ENCODE peak calls at places on chromosomes 1 and 21, in five cellular contexts. One of them, this sample, is unnamed.

GRCh38 chr1:41515131-41515678 is 30.7 kb upstream of the EDN2 start:
- DNase-seq in GM23248: no peak
- DNase-seq in upper lobe of right lung: no peak
- DNase-seq in CD4-positive, alpha-beta T cell: no peak
- DNase-seq in substantia nigra: peak
- DNase-seq in this sample: no peak

GRCh38 chr1:62012095-62012494 is 182.6 kb upstream of the L1TD1 start:
- DNase-seq in GM23248: no peak
- DNase-seq in upper lobe of right lung: no peak
- DNase-seq in CD4-positive, alpha-beta T cell: no peak
- DNase-seq in substantia nigra: no peak
- DNase-seq in this sample: no peak

GRCh38 chr1:51973587-51974474 is 16.7 kb downstream of the RAB3B start:
- DNase-seq in GM23248: peak
- DNase-seq in upper lobe of right lung: no peak
- DNase-seq in CD4-positive, alpha-beta T cell: no peak
- DNase-seq in substantia nigra: no peak
- DNase-seq in this sample: no peak

GRCh38 chr1:150066838-150067183 is 765 bp upstream of the VPS45 start:
- DNase-seq in GM23248: no peak
- DNase-seq in upper lobe of right lung: peak
- DNase-seq in CD4-positive, alpha-beta T cell: peak
- DNase-seq in substantia nigra: peak
- DNase-seq in this sample: peak

GRCh38 chr21:36852864-36853263 is 113.6 kb downstream of the HLCS start:
- DNase-seq in GM23248: no peak
- DNase-seq in upper lobe of right lung: no peak
- DNase-seq in CD4-positive, alpha-beta T cell: no peak
- DNase-seq in substantia nigra: no peak
- DNase-seq in this sample: no peak

GRCh38 chr1:36934061-36934460 is 100.3 kb downstream of the GRIK3 start:
- DNase-seq in GM23248: no peak
- DNase-seq in upper lobe of right lung: no peak
- DNase-seq in CD4-positive, alpha-beta T cell: no peak
- DNase-seq in substantia nigra: no peak
- DNase-seq in this sample: no peak

GRCh38 chr1:29984107-29984506 is 739.3 kb downstream of the MATN1 start:
- DNase-seq in GM23248: no peak
- DNase-seq in upper lobe of right lung: no peak
- DNase-seq in CD4-positive, alpha-beta T cell: no peak
- DNase-seq in substantia nigra: no peak
- DNase-seq in this sample: no peak

GRCh38 chr21:34983680-34984086 is 65.4 kb downstream of the RUNX1 start:
- DNase-seq in GM23248: peak
- DNase-seq in upper lobe of right lung: no peak
- DNase-seq in CD4-positive, alpha-beta T cell: no peak
- DNase-seq in substantia nigra: no peak
- DNase-seq in this sample: no peak

DNA sequence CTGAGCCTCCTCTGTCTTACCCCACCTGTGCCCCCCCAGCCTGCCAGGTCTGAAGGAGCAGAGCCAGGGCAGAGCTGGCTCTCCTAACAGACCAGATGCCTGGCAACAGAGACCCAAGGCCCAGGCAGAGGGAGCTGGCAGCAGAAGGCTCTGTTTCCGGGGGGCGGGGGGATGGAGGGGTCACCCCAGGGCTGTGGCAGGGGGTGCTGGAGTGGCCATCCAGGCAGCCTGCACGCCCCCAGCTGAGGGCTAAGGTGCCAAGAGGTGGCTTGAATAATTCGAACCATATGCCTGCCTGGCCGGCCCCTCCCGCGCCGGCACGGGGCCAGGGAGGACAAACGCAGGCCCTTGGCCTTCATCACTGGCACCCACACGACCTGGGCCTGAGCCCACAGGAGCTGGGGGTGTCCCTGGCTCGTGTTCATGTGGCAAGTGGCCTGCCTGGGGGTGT is 16.0 kb upstream of the PLEKHG5 start:
- DNase-seq in GM23248: no peak
- DNase-seq in upper lobe of right lung: no peak
- DNase-seq in CD4-positive, alpha-beta T cell: no peak
- DNase-seq in substantia nigra: no peak
- DNase-seq in this sample: no peak
- H3K27ac ChIP-seq in GM23248: no peak
- H3K27ac ChIP-seq in upper lobe of right lung: no peak
- H3K27ac ChIP-seq in CD4-positive, alpha-beta T cell: no peak
- H3K27ac ChIP-seq in substantia nigra: no peak
- H3K27ac ChIP-seq in this sample: no peak

GRCh38 chr1:109927356-109927755 is 16.7 kb downstream of the CSF1 start:
- DNase-seq in GM23248: no peak
- DNase-seq in upper lobe of right lung: no peak
- DNase-seq in CD4-positive, alpha-beta T cell: no peak
- DNase-seq in substantia nigra: no peak
- DNase-seq in this sample: no peak

GRCh38 chr1:109927908-109928307 is 17.3 kb downstream of the CSF1 start:
- DNase-seq in GM23248: peak
- DNase-seq in upper lobe of right lung: no peak
- DNase-seq in CD4-positive, alpha-beta T cell: no peak
- DNase-seq in substantia nigra: peak
- DNase-seq in this sample: peak

GRCh38 chr1:109929170-109929569 is 18.5 kb downstream of the CSF1 start:
- DNase-seq in GM23248: no peak
- DNase-seq in upper lobe of right lung: no peak
- DNase-seq in CD4-positive, alpha-beta T cell: no peak
- DNase-seq in substantia nigra: no peak
- DNase-seq in this sample: no peak

GRCh38 chr1:109929588-109930251 is 19.1 kb downstream of the CSF1 start:
- DNase-seq in GM23248: no peak
- DNase-seq in upper lobe of right lung: no peak
- DNase-seq in CD4-positive, alpha-beta T cell: no peak
- DNase-seq in substantia nigra: no peak
- DNase-seq in this sample: no peak

GRCh38 chr1:109928591-109929111 is 18.0 kb downstream of the CSF1 start:
- DNase-seq in GM23248: peak
- DNase-seq in upper lobe of right lung: no peak
- DNase-seq in CD4-positive, alpha-beta T cell: no peak
- DNase-seq in substantia nigra: no peak
- DNase-seq in this sample: peak
- H3K27ac ChIP-seq in GM23248: peak
- H3K27ac ChIP-seq in upper lobe of right lung: peak
- H3K27ac ChIP-seq in CD4-positive, alpha-beta T cell: no peak
- H3K27ac ChIP-seq in substantia nigra: peak
- H3K27ac ChIP-seq in this sample: peak

GRCh38 chr1:31040038-31040437 is 25.5 kb downstream of the PUM1 start:
- DNase-seq in GM23248: no peak
- DNase-seq in upper lobe of right lung: no peak
- DNase-seq in CD4-positive, alpha-beta T cell: no peak
- DNase-seq in substantia nigra: no peak
- DNase-seq in this sample: no peak
- H3K27ac ChIP-seq in GM23248: no peak
- H3K27ac ChIP-seq in upper lobe of right lung: no peak
- H3K27ac ChIP-seq in CD4-positive, alpha-beta T cell: no peak
- H3K27ac ChIP-seq in substantia nigra: no peak
- H3K27ac ChIP-seq in this sample: no peak

GRCh38 chr1:228162286-228163003 is 3.2 kb upstream of the IBA57 start:
- DNase-seq in GM23248: peak
- DNase-seq in upper lobe of right lung: peak
- DNase-seq in CD4-positive, alpha-beta T cell: no peak
- DNase-seq in substantia nigra: no peak
- DNase-seq in this sample: no peak
- H3K27ac ChIP-seq in GM23248: no peak
- H3K27ac ChIP-seq in upper lobe of right lung: peak
- H3K27ac ChIP-seq in CD4-positive, alpha-beta T cell: peak
- H3K27ac ChIP-seq in substantia nigra: peak
- H3K27ac ChIP-seq in this sample: no peak

GRCh38 chr1:106502659-106503058 is 553.8 kb upstream of the PRMT6 start:
- DNase-seq in GM23248: no peak
- DNase-seq in upper lobe of right lung: no peak
- DNase-seq in CD4-positive, alpha-beta T cell: no peak
- DNase-seq in substantia nigra: no peak
- DNase-seq in this sample: no peak
- H3K27ac ChIP-seq in GM23248: no peak
- H3K27ac ChIP-seq in upper lobe of right lung: no peak
- H3K27ac ChIP-seq in CD4-positive, alpha-beta T cell: no peak
- H3K27ac ChIP-seq in substantia nigra: no peak
- H3K27ac ChIP-seq in this sample: no peak

GRCh38 chr1:54302549-54302948 is 102.6 kb downstream of the MRPL37 start:
- DNase-seq in GM23248: no peak
- DNase-seq in upper lobe of right lung: no peak
- DNase-seq in CD4-positive, alpha-beta T cell: no peak
- DNase-seq in substantia nigra: no peak
- DNase-seq in this sample: no peak

GRCh38 chr1:54302951-54303843 is 103.0 kb downstream of the SSBP3 start:
- DNase-seq in GM23248: no peak
- DNase-seq in upper lobe of right lung: no peak
- DNase-seq in CD4-positive, alpha-beta T cell: no peak
- DNase-seq in substantia nigra: no peak
- DNase-seq in this sample: no peak

GRCh38 chr1:54300395-54300794 is 100.4 kb downstream of the MRPL37 start:
- DNase-seq in GM23248: no peak
- DNase-seq in upper lobe of right lung: no peak
- DNase-seq in CD4-positive, alpha-beta T cell: no peak
- DNase-seq in substantia nigra: no peak
- DNase-seq in this sample: no peak

GRCh38 chr1:54299037-54299436 is 99.1 kb downstream of the MRPL37 start:
- DNase-seq in GM23248: peak
- DNase-seq in upper lobe of right lung: no peak
- DNase-seq in CD4-positive, alpha-beta T cell: no peak
- DNase-seq in substantia nigra: no peak
- DNase-seq in this sample: no peak

DNA sequence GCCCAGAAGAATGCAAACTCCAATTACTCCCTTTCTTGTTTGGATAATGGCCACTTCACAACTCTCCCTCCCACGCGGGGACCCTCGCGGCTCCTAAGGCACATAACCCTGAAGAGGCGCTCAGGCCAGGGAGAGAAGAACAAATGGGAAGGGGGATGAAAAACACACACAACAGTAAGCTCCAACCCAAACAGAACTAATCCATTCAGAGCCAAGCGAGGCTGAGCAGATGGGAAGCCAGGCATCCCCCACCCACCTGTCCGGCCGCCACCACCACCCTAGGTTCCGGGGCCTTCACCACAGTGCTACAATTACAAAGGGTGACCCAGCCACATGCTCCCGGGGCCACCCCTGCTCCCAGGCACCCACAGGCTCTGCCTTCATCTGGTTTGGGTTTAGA is 101.5 kb downstream of the MRPL37 start:
- DNase-seq in GM23248: no peak
- DNase-seq in upper lobe of right lung: no peak
- DNase-seq in CD4-positive, alpha-beta T cell: no peak
- DNase-seq in substantia nigra: no peak
- DNase-seq in this sample: no peak
- H3K27ac ChIP-seq in GM23248: no peak
- H3K27ac ChIP-seq in upper lobe of right lung: no peak
- H3K27ac ChIP-seq in CD4-positive, alpha-beta T cell: no peak
- H3K27ac ChIP-seq in substantia nigra: peak
- H3K27ac ChIP-seq in this sample: no peak

GRCh38 chr1:20032425-20032824 is 37.6 kb upstream of the PLA2G5 start:
- DNase-seq in GM23248: no peak
- DNase-seq in upper lobe of right lung: no peak
- DNase-seq in CD4-positive, alpha-beta T cell: no peak
- DNase-seq in substantia nigra: no peak
- DNase-seq in this sample: no peak
- H3K27ac ChIP-seq in GM23248: no peak
- H3K27ac ChIP-seq in upper lobe of right lung: no peak
- H3K27ac ChIP-seq in CD4-positive, alpha-beta T cell: no peak
- H3K27ac ChIP-seq in substantia nigra: no peak
- H3K27ac ChIP-seq in this sample: no peak

DNA sequence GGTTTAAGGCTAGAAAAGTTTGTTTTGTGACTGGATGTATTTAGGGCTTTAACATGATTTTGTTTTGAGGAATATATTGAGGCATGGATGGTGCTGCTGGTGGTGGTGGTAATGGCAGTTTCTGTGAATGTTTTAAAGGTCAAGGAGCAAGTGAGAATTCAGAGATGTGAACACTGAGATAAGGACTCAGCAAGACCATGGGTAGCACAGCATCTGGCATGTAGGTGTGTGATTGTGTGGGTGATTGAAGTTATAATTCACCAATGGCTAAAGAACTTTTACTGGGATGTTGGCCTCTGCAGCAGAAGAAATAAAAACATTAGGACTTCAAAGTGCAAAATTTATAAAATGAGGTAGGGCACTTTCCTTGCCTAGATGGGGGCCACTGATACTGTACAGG is 65.9 kb downstream of the MACF1 start:
- DNase-seq in GM23248: no peak
- DNase-seq in upper lobe of right lung: no peak
- DNase-seq in CD4-positive, alpha-beta T cell: no peak
- DNase-seq in substantia nigra: no peak
- DNase-seq in this sample: no peak
- H3K27ac ChIP-seq in GM23248: peak
- H3K27ac ChIP-seq in upper lobe of right lung: no peak
- H3K27ac ChIP-seq in CD4-positive, alpha-beta T cell: no peak
- H3K27ac ChIP-seq in substantia nigra: peak
- H3K27ac ChIP-seq in this sample: peak

DNA sequence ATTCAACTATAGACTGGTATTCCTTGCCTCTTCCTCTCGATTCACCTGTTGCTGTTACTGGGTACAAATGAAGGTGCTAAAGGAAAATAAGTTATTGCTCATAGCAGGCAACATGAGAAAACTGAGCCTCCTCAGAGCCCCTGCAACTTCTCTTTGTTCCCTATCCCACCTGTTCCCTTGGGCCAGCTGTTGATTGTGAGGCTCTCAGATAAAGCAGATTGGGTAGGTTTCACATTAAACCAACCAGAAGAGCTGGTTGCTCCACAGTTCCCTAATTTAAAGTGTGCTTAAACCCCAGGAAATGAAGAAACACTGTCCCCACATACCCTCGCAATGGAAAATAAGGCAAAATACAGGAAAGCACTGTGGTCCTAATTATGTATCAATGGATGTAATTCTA is 4.8 kb downstream of the DEDD start:
- DNase-seq in GM23248: no peak
- DNase-seq in upper lobe of right lung: no peak
- DNase-seq in CD4-positive, alpha-beta T cell: no peak
- DNase-seq in substantia nigra: no peak
- DNase-seq in this sample: no peak
- H3K27ac ChIP-seq in GM23248: no peak
- H3K27ac ChIP-seq in upper lobe of right lung: peak
- H3K27ac ChIP-seq in CD4-positive, alpha-beta T cell: no peak
- H3K27ac ChIP-seq in substantia nigra: no peak
- H3K27ac ChIP-seq in this sample: no peak

GRCh38 chr1:201502511-201502857 is 4.4 kb downstream of the CSRP1 start:
- DNase-seq in GM23248: peak
- DNase-seq in upper lobe of right lung: no peak
- DNase-seq in CD4-positive, alpha-beta T cell: no peak
- DNase-seq in substantia nigra: no peak
- DNase-seq in this sample: no peak
- H3K27ac ChIP-seq in GM23248: peak
- H3K27ac ChIP-seq in upper lobe of right lung: peak
- H3K27ac ChIP-seq in CD4-positive, alpha-beta T cell: no peak
- H3K27ac ChIP-seq in substantia nigra: peak
- H3K27ac ChIP-seq in this sample: peak